ENCODE peak calls at places on chromosomes 13 and 19, in five cellular contexts. U, H, G, M and X are unnamed samples.

GRCh38 chr13:18212873-18213272 is 968.8 kb downstream of the TUBA3C start:
- DNase-seq in U (peak), H (peak), G (no peak), M (peak), X (peak)

GRCh38 chr13:49235856-49236431 is 11.8 kb upstream of the CDADC1 start:
- DNase-seq in U (no peak), H (no peak), G (no peak), M (no peak), X (no peak)

GRCh38 chr19:34461375-34462100 is 20.0 kb upstream of the WTIP start:
- DNase-seq in U (no peak), H (peak), G (no peak), M (no peak), X (no peak)

GRCh38 chr13:113275387-113275786 is 21.7 kb upstream of the LAMP1 start:
- DNase-seq in U (peak), H (peak), G (peak), M (no peak), X (peak)

GRCh38 chr19:33368074-33368864 is 5.2 kb upstream of the CEBPG start:
- DNase-seq in U (no peak), H (peak), G (no peak), M (no peak), X (peak)

GRCh38 chr19:41701401-41702075 is 6.9 kb upstream of the CEACAM5 start:
- DNase-seq in U (no peak), H (no peak), G (peak), M (no peak), X (no peak)

GRCh38 chr19:16465239-16465638 is 6.5 kb downstream of the EPS15L1 start:
- DNase-seq in U (no peak), H (no peak), G (no peak), M (no peak), X (no peak)

GRCh38 chr19:2549701-2550191 is 73.8 kb downstream of the GADD45B start:
- DNase-seq in U (no peak), H (peak), G (no peak), M (no peak), X (peak)

GRCh38 chr19:38409631-38410133 is 6.8 kb downstream of the FAM98C start:
- DNase-seq in U (no peak), H (peak), G (no peak), M (no peak), X (no peak)

GRCh38 chr13:93603043-93603442 is 376.4 kb downstream of the GPC6 start:
- DNase-seq in U (peak), H (peak), G (no peak), M (no peak), X (peak)

GRCh38 chr19:33273881-33274662 is 28.3 kb downstream of the CEBPA start:
- DNase-seq in U (no peak), H (peak), G (no peak), M (no peak), X (peak)

GRCh38 chr19:43526884-43527859 is at the start of gene ETHE1:
- DNase-seq in U (peak), H (peak), G (peak), M (peak), X (peak)

GRCh38 chr13:109509154-109509905 is 277.1 kb downstream of the IRS2 start:
- DNase-seq in U (no peak), H (peak), G (no peak), M (no peak), X (peak)

GRCh38 chr13:40102854-40103253 is 447.4 kb downstream of the COG6 start:
- DNase-seq in U (no peak), H (peak), G (no peak), M (no peak), X (peak)

DNA sequence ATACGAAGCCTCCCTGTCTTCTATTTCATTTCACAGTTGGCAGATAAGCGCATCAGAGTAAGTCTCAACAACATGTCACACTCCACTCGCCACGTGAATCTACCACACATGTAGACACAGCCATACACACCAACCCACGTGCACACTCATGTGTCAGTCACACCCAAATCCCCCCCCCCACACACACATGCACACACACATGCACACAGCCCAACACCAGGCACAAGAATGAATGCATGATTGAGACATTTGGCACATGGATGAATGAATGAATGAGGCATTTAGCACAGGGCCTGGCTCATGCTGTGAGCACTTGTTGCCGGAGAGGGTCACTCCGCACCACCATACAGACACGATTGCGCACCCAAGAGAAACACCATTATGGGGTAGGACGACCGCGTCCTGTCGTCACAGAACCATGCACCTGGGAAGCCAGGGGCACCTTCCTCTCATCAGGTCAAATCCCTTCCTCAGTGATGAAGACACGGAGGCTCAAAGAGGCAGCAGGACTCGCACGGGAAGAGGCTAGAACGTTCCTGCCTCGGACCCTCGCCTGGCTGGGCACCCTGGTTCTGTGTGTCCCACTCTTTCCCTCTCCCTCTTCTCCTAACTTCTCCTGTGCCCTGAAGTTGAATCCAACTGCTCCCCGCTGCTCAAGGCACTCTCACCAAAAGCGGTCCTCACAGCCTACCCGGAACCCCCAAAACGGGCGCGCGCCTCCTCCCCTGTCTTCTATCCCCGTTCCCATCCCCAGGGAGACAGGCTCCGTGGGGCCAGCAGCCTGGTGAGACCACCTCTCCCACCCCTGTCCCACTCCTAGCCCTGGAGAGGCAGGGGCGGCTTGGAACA is 1.4 kb downstream of the MEIS3 start:
- DNase-seq in U (no peak), H (peak), G (no peak), M (no peak), X (no peak)
- H4K8ac ChIP-seq in U (no peak), H (peak), G (no peak), M (no peak), X (no peak)

GRCh38 chr13:106709509-106709908 is 141.6 kb upstream of the ARGLU1 start:
- DNase-seq in U (no peak), H (no peak), G (no peak), M (no peak), X (no peak)
- H3K23ac ChIP-seq in U (no peak), H (no peak), G (no peak), M (no peak), X (no peak)

GRCh38 chr19:4456566-4456842 is 1.1 kb downstream of the UBXN6 start:
- DNase-seq in U (peak), H (peak), G (peak), M (no peak), X (peak)
- H4K8ac ChIP-seq in U (no peak), H (peak), G (no peak), M (no peak), X (peak)

GRCh38 chr19:8161135-8161646 is 11.8 kb upstream of the FBN3 start:
- DNase-seq in U (peak), H (no peak), G (peak), M (no peak), X (no peak)
- H3K23ac ChIP-seq in U (no peak), H (no peak), G (no peak), M (no peak), X (no peak)

GRCh38 chr13:41608779-41609178 is 151.4 kb downstream of the RGCC start:
- DNase-seq in U (no peak), H (peak), G (no peak), M (no peak), X (no peak)

GRCh38 chr13:41610426-41610825 is 153.1 kb downstream of the RGCC start:
- DNase-seq in U (no peak), H (peak), G (no peak), M (no peak), X (no peak)

GRCh38 chr13:41608111-41608510 is 150.8 kb downstream of the RGCC start:
- DNase-seq in U (no peak), H (no peak), G (no peak), M (no peak), X (no peak)

GRCh38 chr13:41611385-41611784 is 154.0 kb downstream of the RGCC start:
- DNase-seq in U (no peak), H (no peak), G (no peak), M (no peak), X (no peak)

DNA sequence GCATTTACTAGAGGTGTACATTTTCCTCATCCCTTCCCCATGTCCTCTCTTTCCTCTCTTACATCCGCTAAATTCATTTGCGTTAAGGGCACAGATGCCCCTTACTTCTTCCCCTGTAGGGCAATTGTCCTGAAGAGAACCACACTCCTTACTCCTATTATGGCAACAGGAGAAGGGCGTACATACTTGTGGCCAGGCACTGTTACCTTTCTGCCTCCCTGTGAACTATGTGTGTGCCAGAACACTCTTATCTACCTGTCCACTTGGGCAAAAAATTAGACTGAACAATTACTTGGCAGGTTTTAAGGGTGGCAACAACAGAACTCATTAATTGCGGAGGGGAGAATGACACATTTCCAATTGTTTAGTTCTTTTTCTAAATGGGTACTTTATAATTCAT is 152.5 kb downstream of the RGCC start:
- DNase-seq in U (no peak), H (no peak), G (no peak), M (no peak), X (no peak)
- H4K8ac ChIP-seq in U (no peak), H (peak), G (no peak), M (no peak), X (no peak)

GRCh38 chr19:44588753-44589112 is 24.6 kb upstream of the IGSF23 start:
- DNase-seq in U (no peak), H (no peak), G (no peak), M (no peak), X (no peak)

GRCh38 chr19:44593294-44593693 is 20.1 kb upstream of the IGSF23 start:
- DNase-seq in U (no peak), H (no peak), G (no peak), M (no peak), X (no peak)

GRCh38 chr19:44596428-44597130 is 16.8 kb upstream of the IGSF23 start:
- DNase-seq in U (no peak), H (no peak), G (no peak), M (no peak), X (no peak)

GRCh38 chr19:44590245-44591059 is 22.9 kb upstream of the IGSF23 start:
- DNase-seq in U (no peak), H (no peak), G (no peak), M (no peak), X (no peak)

GRCh38 chr19:44592451-44592890 is 20.9 kb upstream of the IGSF23 start:
- DNase-seq in U (peak), H (no peak), G (no peak), M (no peak), X (no peak)
- H3K23ac ChIP-seq in U (no peak), H (no peak), G (no peak), M (no peak), X (no peak)

GRCh38 chr19:46492841-46493235 is 2.8 kb downstream of the PNMA8B start:
- DNase-seq in U (no peak), H (no peak), G (peak), M (no peak), X (no peak)
- H4K8ac ChIP-seq in U (no peak), H (no peak), G (no peak), M (no peak), X (peak)

DNA sequence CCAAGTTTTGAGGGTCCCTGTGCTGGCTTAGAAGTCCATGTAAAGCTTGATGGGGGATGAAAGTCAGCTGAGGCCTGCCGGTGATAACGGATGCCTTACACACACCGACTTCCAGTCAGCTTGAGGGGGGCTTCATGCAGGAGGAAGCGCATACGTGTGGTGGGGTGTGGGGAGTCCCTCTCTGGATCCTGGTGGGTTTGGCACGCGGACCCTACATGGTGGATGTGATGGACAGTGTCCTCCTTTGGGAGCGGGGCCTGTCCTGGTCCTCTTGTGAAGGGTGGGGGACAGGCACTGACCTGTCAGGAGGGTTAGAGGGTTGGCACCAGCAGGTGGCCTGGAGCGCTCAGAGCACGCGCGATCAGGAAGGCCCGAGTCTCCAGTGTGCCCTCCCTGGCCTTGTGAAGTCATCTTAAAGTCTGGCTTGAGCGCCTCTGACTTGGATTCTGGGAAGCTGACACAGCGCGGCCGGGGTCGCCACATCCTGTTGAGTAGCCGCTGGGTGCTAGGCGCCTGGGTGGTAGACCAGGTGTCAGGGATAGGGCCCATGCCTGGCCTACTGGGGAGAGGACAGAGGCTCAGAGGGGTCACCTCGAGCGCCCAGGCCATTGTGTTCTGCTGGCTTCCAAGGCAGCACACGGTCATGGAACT is 2.9 kb downstream of the DAZAP1 start:
- DNase-seq in U (no peak), H (peak), G (no peak), M (no peak), X (peak)
- H3K23ac ChIP-seq in U (peak), H (peak), G (no peak), M (no peak), X (no peak)